ENCODE peak calls at places on chromosomes 11 and 22, in four cellular contexts. One of them, this sample, is unnamed.

GRCh38 chr11:12674936-12675696 is 895 bp downstream of the TEAD1 start:
- DNase-seq in effector CD4-positive, alpha-beta T cell: no peak
- DNase-seq in T-helper 1 cell: no peak
- DNase-seq in activated T-cell treated with anti-CD3 and anti-CD28 coated beads, Interleukin-2, amount 50 U/mL, for 72 hours: no peak
- DNase-seq in this sample: no peak

GRCh38 chr11:122085264-122085663 is 30.8 kb downstream of the BLID start:
- DNase-seq in effector CD4-positive, alpha-beta T cell: no peak
- DNase-seq in T-helper 1 cell: no peak
- DNase-seq in activated T-cell treated with anti-CD3 and anti-CD28 coated beads, Interleukin-2, amount 50 U/mL, for 72 hours: no peak
- DNase-seq in this sample: no peak

GRCh38 chr11:58527429-58527828 is 19.5 kb upstream of the OR5B21 start:
- DNase-seq in T-helper 1 cell: no peak
- DNase-seq in activated T-cell treated with anti-CD3 and anti-CD28 coated beads, Interleukin-2, amount 50 U/mL, for 72 hours: no peak
- DNase-seq in effector CD4-positive, alpha-beta T cell: no peak
- DNase-seq in this sample: no peak

GRCh38 chr11:40998888-40999287 is 460.6 kb downstream of the LRRC4C start:
- DNase-seq in T-helper 1 cell: no peak
- DNase-seq in activated T-cell treated with anti-CD3 and anti-CD28 coated beads, Interleukin-2, amount 50 U/mL, for 72 hours: no peak
- DNase-seq in effector CD4-positive, alpha-beta T cell: no peak
- DNase-seq in this sample: no peak

GRCh38 chr22:30005213-30005857 is 74.9 kb upstream of the HORMAD2 start:
- DNase-seq in T-helper 1 cell: peak; percentile 45
- DNase-seq in activated T-cell treated with anti-CD3 and anti-CD28 coated beads, Interleukin-2, amount 50 U/mL, for 72 hours: peak; percentile 73
- DNase-seq in effector CD4-positive, alpha-beta T cell: peak; percentile 33
- DNase-seq in this sample: peak; percentile 60

GRCh38 chr11:8233691-8234424 is 29.8 kb downstream of the LMO1 start:
- DNase-seq in activated T-cell treated with anti-CD3 and anti-CD28 coated beads, Interleukin-2, amount 50 U/mL, for 72 hours: no peak
- DNase-seq in T-helper 1 cell: no peak
- DNase-seq in effector CD4-positive, alpha-beta T cell: no peak
- DNase-seq in this sample: no peak

GRCh38 chr11:9613830-9614762 is 40.6 kb downstream of the WEE1 start:
- DNase-seq in effector CD4-positive, alpha-beta T cell: peak; percentile 87
- DNase-seq in activated T-cell treated with anti-CD3 and anti-CD28 coated beads, Interleukin-2, amount 50 U/mL, for 72 hours: peak; percentile 95
- DNase-seq in T-helper 1 cell: peak; percentile 91
- DNase-seq in this sample: peak; percentile 84

GRCh38 chr11:20034941-20035340 is 125.3 kb downstream of the DBX1 start:
- DNase-seq in effector CD4-positive, alpha-beta T cell: no peak
- DNase-seq in activated T-cell treated with anti-CD3 and anti-CD28 coated beads, Interleukin-2, amount 50 U/mL, for 72 hours: no peak
- DNase-seq in T-helper 1 cell: no peak
- DNase-seq in this sample: no peak

GRCh38 chr11:66467034-66467659 is 442 bp downstream of the PELI3 start:
- DNase-seq in effector CD4-positive, alpha-beta T cell: no peak
- DNase-seq in T-helper 1 cell: peak; percentile 46
- DNase-seq in activated T-cell treated with anti-CD3 and anti-CD28 coated beads, Interleukin-2, amount 50 U/mL, for 72 hours: peak; percentile 59
- DNase-seq in this sample: no peak